ENCODE peak calls at places on chromosomes 12 and 14, in five cellular contexts. Q is Caco-2; I is dorsolateral prefrontal cortex; B is kidney; A is stimulated activated CD4-positive, alpha-beta T cell treated with anti-CD3 and anti-CD28 coated beads, TNF-alpha, amount 100 ng/mL, for 4 hours. W is an unnamed sample.

GRCh38 chr14:96631621-96632362 is 129.6 kb downstream of the PAPOLA start:
- DNase-seq in Q (no peak), I (peak), B (no peak), A (no peak), W (no peak)

GRCh38 chr12:9615420-9616135 is 7.9 kb upstream of the KLRB1 start:
- DNase-seq in Q (no peak), I (no peak), B (no peak), A (no peak), W (no peak)

GRCh38 chr12:53722450-53723041 is 4.7 kb downstream of the CALCOCO1 start:
- DNase-seq in Q (no peak), I (no peak), B (no peak), A (no peak), W (no peak)

GRCh38 chr12:88310069-88310468 is 168.0 kb downstream of the TMTC3 start:
- DNase-seq in Q (no peak), I (no peak), B (no peak), A (no peak), W (no peak)

GRCh38 chr12:121812320-121812871 is 8.6 kb downstream of the SETD1B start:
- DNase-seq in Q (peak), I (no peak), B (peak), A (no peak), W (peak)

GRCh38 chr12:66014818-66015217 is 115.7 kb downstream of the LLPH start:
- DNase-seq in Q (no peak), I (no peak), B (no peak), A (no peak), W (no peak)

GRCh38 chr14:100872641-100873071 is 30.9 kb downstream of the RTL1 start:
- DNase-seq in Q (peak), I (no peak), B (peak), A (no peak), W (peak)

GRCh38 chr14:53355581-53356112 is 202.5 kb upstream of the DDHD1 start:
- DNase-seq in Q (no peak), I (no peak), B (no peak), A (no peak), W (no peak)

GRCh38 chr12:28807535-28807934 is 341.5 kb upstream of the FAR2 start:
- DNase-seq in Q (no peak), I (no peak), B (no peak), A (no peak), W (no peak)